ENCODE peak calls at places on chromosomes 6 and 20, in nine cellular contexts. K, R, D, Z, H, P, X, B and E are unnamed samples.

GRCh38 chr20:9458075-9458818 is 56.1 kb upstream of the LAMP5 start:
- DNase-seq in K (peak; percentile 37), D (no peak), R (no peak), X (no peak), Z (no peak), P (no peak), H (peak; percentile 2), B (peak; percentile 29), E (peak; percentile 10)

GRCh38 chr6:47247227-47247797 is 62.4 kb downstream of the TNFRSF21 start:
- DNase-seq in B (peak; percentile 23), K (no peak), H (no peak), Z (no peak), P (no peak), R (peak; percentile 26), X (no peak), D (no peak), E (no peak)

GRCh38 chr20:43388267-43389081 is 69.2 kb upstream of the SRSF6 start:
- DNase-seq in K (peak; percentile 11), B (no peak), X (no peak), H (peak; percentile 4), R (no peak), P (no peak), Z (no peak), D (no peak), E (no peak)

GRCh38 chr6:7706269-7706668 is 19.6 kb upstream of the BMP6 start:
- DNase-seq in B (no peak), R (no peak), K (no peak), X (no peak), P (no peak), Z (no peak), D (no peak), H (no peak), E (no peak)

GRCh38 chr6:47822856-47823554 is 41.2 kb downstream of the OPN5 start:
- DNase-seq in D (no peak), R (no peak), P (no peak), Z (no peak), K (no peak), X (no peak), B (no peak), H (no peak), E (no peak)

GRCh38 chr6:7169296-7169721 is 61.5 kb downstream of the RREB1 start:
- DNase-seq in H (no peak), X (no peak), D (no peak), B (no peak), P (no peak), K (no peak), R (no peak), Z (no peak), E (no peak)

GRCh38 chr20:50518270-50518721 is 8.1 kb downstream of the PTPN1 start:
- DNase-seq in D (no peak), X (no peak), H (no peak), R (no peak), K (no peak), B (no peak), Z (no peak), P (no peak), E (no peak)

GRCh38 chr6:52663120-52663934 is 7.6 kb upstream of the TMEM14A start:
- DNase-seq in Z (peak; percentile 83), K (peak; percentile 87), X (peak; percentile 20), R (peak; percentile 72), P (peak; percentile 51), D (peak; percentile 51), B (peak; percentile 51), H (peak; percentile 61), E (peak; percentile 78)

GRCh38 chr6:25296217-25296905 is 17.2 kb downstream of the CARMIL1 start:
- DNase-seq in H (no peak), Z (no peak), P (no peak), D (no peak), X (no peak), B (no peak), R (no peak), K (no peak), E (no peak)

GRCh38 chr6:139549561-139550070 is 175.2 kb upstream of the CITED2 start:
- DNase-seq in P (no peak), R (no peak), K (no peak), H (no peak), B (no peak), X (no peak), Z (no peak), D (no peak), E (peak; percentile 53)

GRCh38 chr6:140661691-140662090 is 1287.2 kb upstream of the CITED2 start:
- DNase-seq in K (no peak), X (no peak), B (no peak), D (no peak), Z (no peak), H (no peak), R (no peak), P (no peak), E (no peak)

GRCh38 chr6:166556871-166557322 is 29.6 kb downstream of the RAMACL start:
- DNase-seq in R (no peak), K (peak; percentile 46), D (peak; percentile 80), X (no peak), Z (peak; percentile 88), H (no peak), P (no peak), B (no peak), E (peak; percentile 92)

GRCh38 chr6:1027109-1027794 is 284.6 kb upstream of the FOXQ1 start:
- DNase-seq in B (no peak), Z (peak; percentile 29), P (no peak), K (peak; percentile 25), H (no peak), R (no peak), X (no peak), D (peak; percentile 57), E (peak; percentile 62)